ENCODE peak calls at places on chromosomes 1 and 21, in six cellular contexts. J is PC-9, A is PC-3, W is SK-N-SH, H is hepatocyte, X is OCI-LY7. M is an unnamed sample. For H3K36me3, H3K4me1 and H3K9me2, the result is how much of the 10 kb centered on the place peaks cover.

GRCh38 chr1:195714248-195714647 is 894.0 kb downstream of the KCNT2 start:
- DNase-seq in J (no peak), A (peak), W (no peak), H (no peak), X (no peak), M (no peak)

GRCh38 chr1:157170677-157171515 is 32.7 kb upstream of the ETV3 start:
- DNase-seq in J (peak), A (peak), W (no peak), H (peak), X (peak), M (peak)

GRCh38 chr1:7670334-7671145 is 100.6 kb upstream of the VAMP3 start:
- DNase-seq in J (no peak), A (no peak), W (no peak), H (no peak), X (no peak), M (no peak)

GRCh38 chr1:11749203-11749689 is 12.7 kb upstream of the C1orf167 start:
- DNase-seq in J (peak), A (no peak), W (peak), H (peak), X (no peak), M (peak)

GRCh38 chr1:228176461-228177182 is 11.0 kb downstream of the IBA57 start:
- DNase-seq in J (no peak), A (no peak), W (no peak), H (no peak), X (no peak), M (no peak)

GRCh38 chr1:96361251-96361856 is 360.2 kb upstream of the PTBP2 start:
- DNase-seq in J (no peak), A (no peak), W (no peak), H (no peak), X (no peak), M (no peak)

GRCh38 chr1:98288494-98288893 is 367.7 kb upstream of the DPYD start:
- DNase-seq in J (no peak), A (no peak), W (no peak), H (no peak), X (no peak), M (no peak)

GRCh38 chr1:92486251-92487077 is at the start of gene GFI1:
- DNase-seq in J (no peak), A (no peak), W (peak), H (peak), X (no peak), M (peak)

GRCh38 chr1:47590523-47591225 is 152.8 kb downstream of the FOXD2 start:
- DNase-seq in J (no peak), A (no peak), W (no peak), H (no peak), X (no peak), M (no peak)

GRCh38 chr1:51341876-51342496 is 11.6 kb upstream of the TTC39A start:
- DNase-seq in J (no peak), A (no peak), W (no peak), H (no peak), X (peak), M (peak)

GRCh38 chr1:211736351-211736915 is 61.0 kb upstream of the NEK2 start:
- DNase-seq in J (no peak), A (no peak), W (no peak), H (no peak), X (no peak), M (no peak)

GRCh38 chr1:181985981-181986906 is 75.3 kb downstream of the ZNF648 start:
- DNase-seq in J (no peak), A (no peak), W (no peak), H (no peak), X (no peak), M (no peak)

GRCh38 chr1:186974774-186975181 is 146.0 kb downstream of the PLA2G4A start:
- DNase-seq in J (no peak), A (peak), W (peak), H (peak), X (no peak), M (no peak)

GRCh38 chr21:40846057-40846456 is 901 bp downstream of the DSCAM start:
- DNase-seq in J (no peak), A (peak), W (no peak), H (no peak), X (no peak), M (no peak)

GRCh38 chr1:154717467-154718004 is 109.5 kb upstream of the ADAR start:
- DNase-seq in J (no peak), A (no peak), W (peak), H (no peak), X (no peak), M (no peak)

GRCh38 chr1:115463347-115463746 is 125.3 kb upstream of the NGF start:
- DNase-seq in J (peak), A (peak), W (no peak), H (peak), X (peak), M (no peak)

GRCh38 chr1:219086956-219087469 is 86.7 kb upstream of the LYPLAL1 start:
- DNase-seq in J (no peak), A (no peak), W (no peak), H (no peak), X (no peak), M (no peak)

GRCh38 chr1:116573388-116574100 is 2.7 kb upstream of the CD58 start:
- DNase-seq in J (no peak), A (no peak), W (no peak), H (no peak), X (no peak), M (no peak)

GRCh38 chr1:85569122-85569521 is 11.4 kb upstream of the CCN1 start:
- DNase-seq in J (no peak), A (peak), W (no peak), H (no peak), X (no peak), M (no peak)

GRCh38 chr1:43444151-43444826 is 9.4 kb downstream of the HYI start:
- DNase-seq in J (no peak), A (no peak), W (no peak), H (no peak), X (no peak), M (no peak)

GRCh38 chr1:248239478-248239877 is 8.3 kb downstream of the OR2M4 start:
- DNase-seq in J (no peak), A (no peak), W (no peak), H (no peak), X (no peak), M (no peak)

GRCh38 chr1:240766831-240767230 is 154.9 kb upstream of the GREM2 start:
- DNase-seq in J (peak), A (peak), W (no peak), H (no peak), X (no peak), M (no peak)

GRCh38 chr1:39738622-39739366 is at the start of gene PPIE:
- DNase-seq in J (peak), A (peak), W (peak), H (peak), X (peak), M (peak)

GRCh38 chr21:29302340-29302991 is 3.7 kb downstream of the BACH1 start:
- DNase-seq in J (no peak), A (peak), W (no peak), H (peak), X (no peak), M (no peak)

GRCh38 chr21:31855180-31855579 is 17.6 kb upstream of the HUNK start:
- DNase-seq in J (no peak), A (no peak), W (no peak), H (no peak), X (no peak), M (no peak)

GRCh38 chr1:11796036-11796828 is 9.5 kb downstream of the MTHFR start:
- DNase-seq in J (no peak), A (no peak), W (no peak), H (no peak), X (no peak), M (no peak)

GRCh38 chr1:34985063-34985770 is at the start of gene TMEM35B:
- DNase-seq in J (peak), A (peak), W (peak), H (peak), X (peak), M (peak)

GRCh38 chr1:43786975-43787374 is 79.6 kb downstream of the ST3GAL3 start:
- DNase-seq in J (no peak), A (no peak), W (peak), H (peak), X (no peak), M (no peak)

GRCh38 chr1:175597969-175598765 is 145.2 kb downstream of the TNR start:
- DNase-seq in J (no peak), A (peak), W (no peak), H (no peak), X (peak), M (no peak)

GRCh38 chr1:198937231-198938031 is 298.6 kb downstream of the PTPRC start:
- DNase-seq in J (peak), A (peak), W (peak), H (peak), X (peak), M (peak)

GRCh38 chr1:58409826-58410225 is 136.7 kb downstream of the OMA1 start:
- DNase-seq in J (no peak), A (peak), W (no peak), H (no peak), X (no peak), M (no peak)

GRCh38 chr1:245773344-245773743 is 618.6 kb downstream of the KIF26B start:
- DNase-seq in J (no peak), A (no peak), W (no peak), H (no peak), X (no peak), M (no peak)

GRCh38 chr1:245772739-245773138 is 618.0 kb downstream of the KIF26B start:
- DNase-seq in J (no peak), A (no peak), W (no peak), H (no peak), X (no peak), M (no peak)

GRCh38 chr1:245770191-245770590 is 615.4 kb downstream of the KIF26B start:
- DNase-seq in J (no peak), A (no peak), W (no peak), H (no peak), X (no peak), M (no peak)

GRCh38 chr1:245772325-245772724 is 617.5 kb downstream of the KIF26B start:
- DNase-seq in J (no peak), A (no peak), W (no peak), H (no peak), X (no peak), M (no peak)

GRCh38 chr1:245771521-245772281 is 616.9 kb downstream of the KIF26B start:
- DNase-seq in J (no peak), A (peak), W (peak), H (peak), X (no peak), M (no peak)
- H3K36me3 ChIP-seq in J (under half), A (under half), W (under half), H (under half), X (under half), M (under half)

DNA sequence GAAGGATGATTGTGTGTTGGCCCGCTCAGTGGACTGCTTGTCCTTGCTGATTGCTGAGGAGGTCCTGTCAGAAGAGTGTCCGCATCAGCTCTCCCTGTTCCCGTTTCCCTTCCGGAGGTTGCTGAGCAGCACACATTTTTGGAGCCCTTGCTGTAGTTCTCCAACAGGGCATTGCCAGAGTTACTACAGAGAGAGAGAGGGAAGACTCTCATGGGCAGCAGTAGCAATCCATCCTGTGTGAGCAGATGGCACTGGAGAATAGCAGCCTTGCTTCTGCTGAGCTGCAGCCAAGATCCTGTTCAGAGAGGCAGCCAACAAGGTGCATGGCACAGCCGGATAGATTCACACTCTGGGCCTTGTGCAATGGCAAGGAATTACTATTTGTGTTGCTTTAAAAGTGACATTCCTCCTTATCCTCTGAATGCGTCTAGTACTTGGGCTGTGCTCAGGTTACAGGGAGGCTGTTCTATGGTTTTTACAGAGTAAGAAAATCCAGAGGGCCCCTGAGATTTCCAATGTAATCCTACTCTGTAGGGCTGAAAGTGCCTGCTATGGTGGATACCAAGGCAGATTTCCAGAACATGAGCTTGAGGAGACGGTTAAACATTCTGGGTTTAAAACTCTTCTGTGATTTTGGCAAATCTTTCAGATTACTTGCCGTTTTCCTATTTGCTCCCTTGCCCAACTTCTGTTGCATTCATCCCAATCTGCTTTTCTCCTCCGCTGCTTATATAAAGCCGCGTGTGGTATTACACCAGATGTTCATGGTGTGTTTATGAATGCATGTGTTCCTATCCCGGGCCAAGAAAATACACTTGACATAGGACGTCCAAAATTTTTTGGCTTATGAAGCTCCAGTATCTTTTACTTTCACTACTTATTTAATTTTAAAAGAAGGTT is 27.4 kb downstream of the AK4 start:
- DNase-seq in J (no peak), A (no peak), W (no peak), H (no peak), X (no peak), M (no peak)
- H3K4me1 ChIP-seq in J (half or more), A (half or more), W (under half), H (under half), X (under half), M (under half)

GRCh38 chr1:152539901-152540300 is 25.6 kb downstream of the CRCT1 start:
- DNase-seq in J (no peak), A (no peak), W (no peak), H (no peak), X (no peak), M (no peak)
- H3K9me2 ChIP-seq in J (under half), A (under half), W (under half), H (under half), X (under half), M (under half)

GRCh38 chr1:28606771-28607170 is 14.7 kb downstream of the RAB42 start:
- DNase-seq in J (no peak), A (no peak), W (no peak), H (no peak), X (no peak), M (no peak)
- H3K36me3 ChIP-seq in J (under half), A (under half), W (under half), H (under half), X (half or more), M (under half)

DNA sequence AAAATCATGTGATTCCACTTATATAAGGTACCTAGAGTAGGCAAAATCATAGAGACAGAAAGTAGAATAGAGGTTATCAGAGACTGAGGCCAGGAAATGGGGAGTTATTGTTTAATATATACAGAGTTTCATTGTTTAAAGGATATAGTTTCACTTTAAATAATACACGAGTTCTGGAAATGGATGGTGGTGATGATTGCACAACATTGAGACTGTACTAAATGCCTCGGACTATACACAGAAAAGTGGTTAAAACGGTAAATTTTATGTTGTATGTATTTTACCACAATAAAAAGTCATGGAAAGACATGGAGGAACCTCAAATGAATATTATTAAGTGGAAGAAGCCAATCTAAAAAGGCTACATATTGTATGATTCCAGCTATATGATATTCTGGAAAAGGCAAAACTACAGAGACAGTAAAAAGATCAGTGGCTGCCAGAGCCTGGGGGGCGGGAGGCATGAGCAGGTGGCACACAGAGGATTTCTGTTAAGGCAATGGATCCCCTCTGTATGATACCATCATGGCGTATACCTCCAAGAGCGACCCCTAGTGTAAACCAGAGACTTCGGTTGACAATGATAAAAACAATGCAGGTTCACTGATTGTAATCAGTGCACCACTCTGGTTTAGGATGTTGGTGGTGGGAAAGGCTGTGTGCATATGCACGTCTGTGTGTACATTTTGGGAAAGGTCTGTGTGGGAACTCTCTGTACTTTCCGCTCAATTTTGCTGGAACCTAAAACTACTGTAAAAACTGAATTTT is 7.5 kb downstream of the C1orf198 start:
- DNase-seq in J (no peak), A (no peak), W (peak), H (no peak), X (no peak), M (peak)
- H3K4me1 ChIP-seq in J (under half), A (under half), W (under half), H (under half), X (under half), M (under half)

GRCh38 chr1:184262119-184262518 is 124.7 kb upstream of the C1orf21 start:
- DNase-seq in J (no peak), A (no peak), W (no peak), H (no peak), X (no peak), M (no peak)
- H3K9me2 ChIP-seq in J (under half), A (under half), W (under half), H (under half), X (under half), M (under half)

GRCh38 chr1:163144418-163144817 is 58.3 kb downstream of the RGS5 start:
- DNase-seq in J (no peak), A (no peak), W (no peak), H (no peak), X (no peak), M (no peak)
- H3K36me3 ChIP-seq in J (under half), A (under half), W (under half), H (under half), X (under half), M (under half)

DNA sequence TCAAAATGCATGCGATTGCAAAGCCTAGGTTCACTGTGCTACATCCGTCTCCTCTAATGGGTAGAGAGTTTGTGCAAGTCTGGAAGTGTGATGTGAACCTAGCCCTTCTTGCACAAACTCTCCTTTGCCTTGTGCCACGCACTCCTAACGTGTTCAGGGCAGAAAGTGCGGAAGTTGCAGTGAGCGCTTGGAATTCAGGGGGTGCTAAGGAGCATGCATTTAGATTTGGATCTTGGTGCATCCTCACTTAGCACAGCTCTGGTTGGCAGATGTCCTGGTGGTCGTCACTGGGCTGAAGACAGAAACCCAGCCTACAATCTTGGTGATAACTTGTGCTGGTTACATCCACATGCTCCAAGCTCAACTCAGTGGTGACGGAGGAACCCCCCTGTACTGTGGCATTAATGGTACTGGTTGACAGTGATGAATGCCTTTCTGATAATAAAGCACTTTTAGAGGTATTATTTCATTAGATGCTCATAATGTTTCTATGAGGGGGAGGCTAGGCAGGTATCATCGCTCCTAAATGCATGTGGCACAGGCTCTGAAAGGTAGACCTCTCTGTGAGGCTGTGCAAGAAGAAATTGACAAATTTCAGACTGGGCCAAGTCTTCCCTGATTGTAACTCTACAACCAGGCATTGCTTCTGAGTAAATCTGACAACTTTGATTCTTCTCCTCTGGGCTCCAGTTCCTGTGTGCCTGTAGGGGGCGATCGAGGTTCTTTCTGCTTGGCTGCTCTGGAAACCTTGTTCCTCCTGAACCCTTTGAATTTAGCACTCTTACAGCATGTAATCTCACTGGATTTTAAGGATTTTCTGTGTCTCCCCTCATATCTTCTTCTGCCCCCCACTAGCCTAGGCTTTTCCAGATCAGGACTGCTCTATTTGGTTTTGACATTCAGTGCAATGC is 40.6 kb downstream of the MAPKAPK2 start:
- DNase-seq in J (peak), A (peak), W (peak), H (peak), X (peak), M (peak)
- H3K4me1 ChIP-seq in J (under half), A (under half), W (under half), H (under half), X (under half), M (under half)

M was measured in Karpas-422.